ENCODE peak calls at places on chromosomes 11 and 22, in four cellular contexts. Y is PC-9, G is chondrocyte, D is CD14-positive monocyte. H is an unnamed sample.

GRCh38 chr11:34331736-34332135 is 26.1 kb downstream of the ABTB2 start:
- DNase-seq in Y (no peak), G (no peak), D (no peak), H (no peak)

GRCh38 chr11:8262552-8263108 is 1.0 kb downstream of the LMO1 start:
- DNase-seq in D (peak; percentile 38), G (no peak), Y (peak; percentile 44), H (no peak)

GRCh38 chr11:130103296-130103814 is 33.7 kb downstream of the APLP2 start:
- DNase-seq in D (no peak), Y (no peak), G (no peak), H (peak; percentile 88)

GRCh38 chr11:114416441-114416928 is 16.0 kb downstream of the RBM7 start:
- DNase-seq in D (no peak), Y (peak; percentile 61), G (no peak), H (no peak)

GRCh38 chr11:47143322-47143721 is 33.4 kb downstream of the ARFGAP2 start:
- DNase-seq in G (no peak), Y (peak; percentile 61), D (no peak), H (peak; percentile 47)

GRCh38 chr22:45216133-45217003 is 24.3 kb downstream of the KIAA0930 start:
- DNase-seq in G (peak; percentile 70), Y (no peak), D (no peak), H (no peak)

GRCh38 chr11:106231591-106231990 is 154.1 kb downstream of the AASDHPPT start:
- DNase-seq in G (no peak), Y (peak; percentile 1), D (no peak), H (no peak)

GRCh38 chr11:44992181-44992582 is 41.5 kb upstream of the TP53I11 start:
- DNase-seq in Y (no peak), G (no peak), D (no peak), H (no peak)

GRCh38 chr11:19817265-19817851 is 104.7 kb downstream of the NAV2 start:
- DNase-seq in G (no peak), D (no peak), Y (no peak), H (no peak)

GRCh38 chr11:1292018-1292643 is 17.3 kb downstream of the TOLLIP start:
- DNase-seq in G (no peak), D (no peak), Y (no peak), H (no peak)

GRCh38 chr11:10640308-10640707 is 53.2 kb downstream of the IRAG1 start:
- DNase-seq in Y (no peak), D (no peak), G (no peak), H (no peak)

GRCh38 chr22:35719212-35719869 is 1.7 kb downstream of the APOL5 start:
- DNase-seq in Y (no peak), D (no peak), G (no peak), H (no peak)

GRCh38 chr11:118217575-118217974 is 7.2 kb downstream of the JAML start:
- DNase-seq in D (no peak), G (no peak), Y (no peak), H (no peak)

GRCh38 chr22:26800858-26801257 is 143.5 kb downstream of the MIAT start:
- DNase-seq in G (no peak), Y (no peak), D (no peak), H (no peak)

GRCh38 chr22:49266561-49267519 is 560.8 kb downstream of the BRD1 start:
- DNase-seq in G (peak; percentile 87), Y (no peak), D (no peak), H (no peak)

GRCh38 chr11:31325162-31325561 is 44.4 kb downstream of the DCDC1 start:
- DNase-seq in Y (no peak), G (no peak), D (no peak), H (peak; percentile 14)

GRCh38 chr11:106524446-106524845 is 447.0 kb downstream of the AASDHPPT start:
- DNase-seq in Y (no peak), D (no peak), G (no peak), H (no peak)

GRCh38 chr22:45887202-45888131 is 89.5 kb downstream of the WNT7B start:
- DNase-seq in G (peak; percentile 68), Y (peak; percentile 96), D (peak; percentile 25), H (no peak)

GRCh38 chr11:2768471-2769408 is 68.9 kb upstream of the KCNQ1OT1 start:
- DNase-seq in G (peak; percentile 72), Y (peak; percentile 35), D (no peak), H (peak; percentile 23)

GRCh38 chr11:3095712-3096361 is 38.6 kb upstream of the CARS1 start:
- DNase-seq in D (no peak), G (no peak), Y (no peak), H (no peak)

GRCh38 chr11:62601114-62601363 is 626 bp downstream of the MTA2 start:
- DNase-seq in D (no peak), Y (no peak), G (no peak), H (no peak)

GRCh38 chr11:57425565-57426438 is 1.1 kb downstream of the SLC43A3 start:
- DNase-seq in G (no peak), D (no peak), Y (no peak), H (no peak)

GRCh38 chr11:35723493-35724284 is 61.1 kb downstream of the TRIM44 start:
- DNase-seq in D (no peak), G (no peak), Y (no peak), H (no peak)

GRCh38 chr22:39489094-39490068 is 12.7 kb upstream of the MIEF1 start:
- DNase-seq in D (no peak), Y (no peak), G (no peak), H (no peak)

GRCh38 chr11:93229876-93230275 is 32.1 kb upstream of the SLC36A4 start:
- DNase-seq in G (no peak), Y (no peak), D (no peak), H (no peak)

GRCh38 chr11:102528618-102529017 is 1.9 kb downstream of the MMP7 start:
- DNase-seq in Y (no peak), D (no peak), G (no peak), H (no peak)

GRCh38 chr11:102530558-102530957 is at the start of gene MMP7:
- DNase-seq in D (no peak), G (peak; percentile 52), Y (peak; percentile 16), H (peak; percentile 4)

GRCh38 chr11:102539567-102539966 is 9.0 kb upstream of the MMP7 start:
- DNase-seq in Y (no peak), D (no peak), G (no peak), H (no peak)

DNA sequence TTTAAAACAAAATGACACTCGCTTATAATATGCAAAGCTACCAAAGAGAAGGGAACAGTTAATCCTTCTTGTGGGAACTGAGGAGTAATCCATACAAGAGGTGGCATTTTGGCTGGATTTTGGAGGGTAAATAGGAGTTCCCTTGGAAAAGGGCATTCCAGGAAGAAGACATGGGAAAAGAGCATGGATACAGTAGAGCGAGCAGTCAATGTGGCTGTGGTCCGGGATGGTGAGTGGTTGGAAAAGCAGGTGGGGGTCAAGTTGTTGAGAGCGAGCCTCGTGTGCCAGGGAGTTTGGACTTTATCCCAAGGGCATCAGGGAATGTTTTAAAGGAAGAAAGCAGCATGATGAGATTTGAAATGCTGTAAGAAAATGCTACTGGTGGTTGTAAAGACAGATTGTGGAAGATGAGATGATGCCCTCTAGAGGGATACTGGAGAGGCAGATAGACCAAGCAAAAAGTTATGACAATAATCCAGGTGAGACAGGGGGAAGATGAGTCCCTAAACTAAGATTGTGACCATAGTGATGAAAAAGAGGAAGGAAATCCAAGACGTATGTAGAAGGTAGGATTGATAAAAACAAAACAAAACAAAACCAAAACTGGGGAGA is 3.8 kb upstream of the MMP7 start:
- DNase-seq in Y (no peak), D (no peak), G (no peak), H (no peak)
- TF ChIP-seq CTCF in Y (peak; percentile 42), D (no peak), G (peak; percentile 37), H (no peak)

DNA sequence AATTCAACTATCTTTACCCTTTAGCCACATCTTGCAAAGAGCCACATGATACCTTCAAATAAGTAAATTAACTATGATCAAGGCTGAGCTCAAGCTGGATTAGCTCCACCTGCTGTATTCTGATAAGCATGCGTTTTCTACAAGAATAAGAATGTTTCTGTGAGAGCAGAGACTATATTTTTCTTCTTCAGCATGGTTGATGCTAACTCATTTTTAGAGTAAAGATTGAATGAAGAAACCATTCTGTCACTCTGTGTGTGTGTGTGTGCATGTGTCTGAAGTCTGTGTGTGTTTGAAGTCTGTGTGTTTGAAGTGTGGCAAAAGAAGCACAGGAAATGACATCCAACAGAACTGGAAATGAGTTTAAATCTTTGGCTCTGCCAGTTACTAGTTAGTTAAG is 12.0 kb upstream of the LAYN start:
- DNase-seq in D (no peak), G (no peak), Y (no peak), H (no peak)
- TF ChIP-seq CTCF in D (no peak), G (peak; percentile 52), Y (peak; percentile 24), H (no peak)

GRCh38 chr11:116500002-116500832 is 272.6 kb downstream of the BUD13 start:
- DNase-seq in D (no peak), G (no peak), Y (no peak), H (no peak)
- TF ChIP-seq CTCF in D (no peak), G (no peak), Y (no peak), H (no peak)

GRCh38 chr11:16182553-16182952 is 173.8 kb downstream of the SOX6 start:
- DNase-seq in Y (no peak), G (no peak), D (no peak), H (no peak)
- TF ChIP-seq CTCF in Y (no peak), G (no peak), D (no peak), H (no peak)

DNA sequence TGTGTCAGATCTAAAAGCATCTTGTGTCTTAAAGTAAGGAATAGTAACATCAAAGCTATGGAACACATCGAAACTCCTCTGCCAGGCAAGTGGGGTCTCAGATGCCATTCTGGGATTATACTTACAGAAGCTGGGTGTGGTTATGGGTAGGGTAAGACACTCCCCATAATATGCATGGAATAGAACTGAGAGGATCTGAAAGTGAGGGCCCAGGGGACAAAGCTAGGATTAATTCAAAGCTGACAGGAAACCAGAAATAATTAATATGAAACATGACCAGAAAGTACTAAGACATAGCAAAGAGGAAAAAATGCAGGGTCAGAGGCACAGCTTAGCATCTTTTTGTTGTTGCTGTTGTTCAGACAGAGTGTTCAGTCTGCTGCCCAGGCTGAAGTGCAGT is 40.2 kb upstream of the EED start:
- DNase-seq in D (no peak), G (no peak), Y (no peak), H (no peak)
- TF ChIP-seq CTCF in D (no peak), G (no peak), Y (no peak), H (no peak)